ENCODE peak calls at places on chromosomes 7 and 10, in eight cellular contexts. H is NCI-H1092 treated with DMSO at 0.1 percent for 48 hours; B is HFF-Myc; D is cerebellar cortex; U is activated CD4-positive, alpha-beta memory T cell treated with anti-CD3 and anti-CD28 coated beads, Interleukin-2, amount 10 ng/mL, durations not matched to agents 7 days and 5 days; S is fibroblast of lung; I is IMR-90; Z is lung. P is an unnamed sample.

GRCh38 chr7:23594879-23595604 is 2.1 kb upstream of the CCDC126 start:
- DNase-seq in H (no peak), B (no peak), D (no peak), U (peak; percentile 57), S (no peak), I (no peak), Z (no peak), P (no peak)

GRCh38 chr7:105429746-105430612 is 41.3 kb upstream of the SRPK2 start:
- DNase-seq in H (peak; percentile 31), B (no peak), D (peak; percentile 71), U (peak; percentile 53), S (peak; percentile 57), I (peak; percentile 47), Z (peak; percentile 35), P (peak; percentile 52)

GRCh38 chr10:90227259-90227658 is 525.9 kb downstream of the KIF20B start:
- DNase-seq in H (no peak), B (peak; percentile 88), D (no peak), U (no peak), S (peak; percentile 74), I (peak; percentile 34), Z (no peak), P (peak; percentile 89)

GRCh38 chr10:32454148-32454547 is 8.2 kb downstream of the CCDC7 start:
- DNase-seq in H (no peak), B (no peak), D (no peak), U (no peak), S (peak; percentile 18), I (peak; percentile 45), Z (no peak), P (no peak)

GRCh38 chr10:46228076-46229071 is 58.4 kb upstream of the ANTXRL start:
- DNase-seq in H (peak; percentile 12), B (peak; percentile 4), D (peak; percentile 47), U (peak; percentile 61), S (peak; percentile 59), I (peak; percentile 70), Z (peak; percentile 68), P (peak; percentile 68)

GRCh38 chr7:70789481-70790214 is 342.3 kb upstream of the GALNT17 start:
- DNase-seq in H (no peak), B (no peak), D (no peak), U (no peak), S (no peak), I (no peak), Z (no peak), P (no peak)

GRCh38 chr10:19347592-19347991 is 299.0 kb downstream of the MALRD1 start:
- DNase-seq in H (no peak), B (no peak), D (no peak), U (no peak), S (peak; percentile 4), I (no peak), Z (no peak), P (no peak)

GRCh38 chr7:122638459-122638858 is 60.5 kb downstream of the RNF133 start:
- DNase-seq in H (no peak), B (no peak), D (no peak), U (no peak), S (no peak), I (no peak), Z (no peak), P (no peak)

GRCh38 chr10:17643339-17643754 is 604 bp upstream of the STAM start:
- DNase-seq in H (peak; percentile 85), B (no peak), D (no peak), U (no peak), S (no peak), I (peak; percentile 78), Z (peak; percentile 86), P (peak; percentile 80)

GRCh38 chr7:135712796-135713195 is 15.2 kb downstream of the SLC13A4 start:
- DNase-seq in H (no peak), B (no peak), D (no peak), U (no peak), S (no peak), I (no peak), Z (no peak), P (no peak)

GRCh38 chr7:585229-585711 is 65.6 kb upstream of the PDGFA start:
- DNase-seq in H (no peak), B (no peak), D (no peak), U (peak; percentile 74), S (no peak), I (no peak), Z (no peak), P (peak; percentile 77)

GRCh38 chr7:143244321-143244720 is 18.9 kb upstream of the GSTK1 start:
- DNase-seq in H (no peak), B (no peak), D (no peak), U (no peak), S (no peak), I (no peak), Z (no peak), P (no peak)

GRCh38 chr10:16509996-16510395 is 11.7 kb downstream of the C1QL3 start:
- DNase-seq in H (no peak), B (no peak), D (no peak), U (no peak), S (peak; percentile 6), I (peak; percentile 18), Z (no peak), P (peak; percentile 40)

GRCh38 chr7:26291699-26292538 is at the start of gene SNX10:
- DNase-seq in H (peak; percentile 85), B (no peak), D (peak; percentile 64), U (peak; percentile 78), S (no peak), I (no peak), Z (peak; percentile 58), P (no peak)

GRCh38 chr10:125444790-125445189 is 238.2 kb downstream of the TEX36 start:
- DNase-seq in H (no peak), B (no peak), D (no peak), U (no peak), S (no peak), I (no peak), Z (no peak), P (no peak)

GRCh38 chr7:70614237-70614984 is 517.5 kb upstream of the GALNT17 start:
- DNase-seq in H (peak; percentile 99), B (no peak), D (peak; percentile 62), U (no peak), S (peak; percentile 41), I (peak; percentile 30), Z (peak; percentile 38), P (no peak)

GRCh38 chr10:101354584-101355070 is 662 bp downstream of the BTRC start:
- DNase-seq in H (no peak), B (no peak), D (peak; percentile 52), U (no peak), S (no peak), I (no peak), Z (no peak), P (peak; percentile 28)

GRCh38 chr10:102434251-102434913 is 2.0 kb upstream of the CUEDC2 start:
- DNase-seq in H (no peak), B (no peak), D (no peak), U (no peak), S (peak; percentile 61), I (peak; percentile 64), Z (no peak), P (no peak)

GRCh38 chr7:30027915-30028748 is at the start of gene PLEKHA8:
- DNase-seq in H (peak; percentile 88), B (no peak), D (peak; percentile 89), U (peak; percentile 91), S (peak; percentile 82), I (peak; percentile 79), Z (peak; percentile 90), P (peak; percentile 73)

GRCh38 chr10:110529596-110530011 is 31.9 kb downstream of the DUSP5 start:
- DNase-seq in H (no peak), B (no peak), D (no peak), U (no peak), S (no peak), I (no peak), Z (peak; percentile 36), P (no peak)

GRCh38 chr7:40525764-40526163 is 391.0 kb downstream of the SUGCT start:
- DNase-seq in H (no peak), B (no peak), D (peak; percentile 31), U (no peak), S (no peak), I (no peak), Z (no peak), P (no peak)

GRCh38 chr7:148261996-148262688 is 328.4 kb upstream of the C7orf33 start:
- DNase-seq in H (no peak), B (no peak), D (no peak), U (no peak), S (no peak), I (no peak), Z (no peak), P (no peak)

GRCh38 chr10:84537447-84537931 is 209.1 kb downstream of the CCSER2 start:
- DNase-seq in H (peak; percentile 55), B (peak; percentile 25), D (peak; percentile 78), U (peak; percentile 37), S (peak; percentile 66), I (peak; percentile 59), Z (peak; percentile 44), P (peak; percentile 56)

GRCh38 chr7:131111081-131111576 is 216.5 kb upstream of the MKLN1 start:
- DNase-seq in H (peak; percentile 61), B (no peak), D (peak; percentile 57), U (no peak), S (peak; percentile 83), I (peak; percentile 90), Z (no peak), P (peak; percentile 88)

GRCh38 chr7:94394058-94394398 is 667 bp upstream of the COL1A2 start:
- DNase-seq in H (no peak), B (no peak), D (no peak), U (no peak), S (no peak), I (peak; percentile 69), Z (no peak), P (no peak)

GRCh38 chr7:69657331-69657730 is 59.1 kb downstream of the AUTS2 start:
- DNase-seq in H (no peak), B (no peak), D (no peak), U (no peak), S (no peak), I (no peak), Z (no peak), P (no peak)

GRCh38 chr10:78899996-78900714 is 168.6 kb upstream of the ZMIZ1 start:
- DNase-seq in H (no peak), B (no peak), D (no peak), U (no peak), S (no peak), I (no peak), Z (peak; percentile 26), P (no peak)

GRCh38 chr10:119314486-119314885 is 107.1 kb downstream of the GRK5 start:
- DNase-seq in H (no peak), B (no peak), D (no peak), U (no peak), S (no peak), I (no peak), Z (no peak), P (no peak)

GRCh38 chr10:123061865-123062264 is 53.1 kb downstream of the ACADSB start:
- DNase-seq in H (no peak), B (no peak), D (no peak), U (no peak), S (no peak), I (no peak), Z (no peak), P (no peak)

GRCh38 chr7:12730523-12730922 is 43.1 kb downstream of the ARL4A start:
- DNase-seq in H (no peak), B (no peak), D (no peak), U (no peak), S (no peak), I (no peak), Z (no peak), P (no peak)

GRCh38 chr10:125370578-125370977 is 210.2 kb upstream of the CTBP2 start:
- DNase-seq in H (no peak), B (no peak), D (no peak), U (no peak), S (no peak), I (no peak), Z (no peak), P (no peak)

GRCh38 chr10:92239600-92240288 is 51.1 kb downstream of the CPEB3 start:
- DNase-seq in H (peak; percentile 31), B (no peak), D (peak; percentile 31), U (peak; percentile 30), S (peak; percentile 22), I (peak; percentile 30), Z (peak; percentile 39), P (peak; percentile 13)

GRCh38 chr10:3417096-3417495 is 244.5 kb upstream of the PITRM1 start:
- DNase-seq in H (no peak), B (no peak), D (no peak), U (no peak), S (no peak), I (no peak), Z (no peak), P (no peak)

GRCh38 chr7:126574838-126575250 is 677.9 kb downstream of the GRM8 start:
- DNase-seq in H (no peak), B (no peak), D (no peak), U (no peak), S (no peak), I (no peak), Z (no peak), P (peak; percentile 69)